ENCODE peak calls at places on chromosomes 3 and 15, in five cellular contexts. N is IMR-90, G is left lung, D is adrenal gland, V is OCI-LY7. K is an unnamed sample.
A peak's percentile ranks its signal among the peaks of the same experiment; 100 is the strongest.

GRCh38 chr3:71680588-71680987 is 44.6 kb downstream of the EIF4E3 start:
- DNase-seq in N (peak; percentile 79), V (no peak), D (no peak), G (no peak), K (no peak)

GRCh38 chr3:11154036-11154952 is at the start of gene HRH1:
- DNase-seq in D (no peak), G (peak; percentile 81), V (no peak), N (no peak), K (no peak)

GRCh38 chr3:113804701-113805100 is 33.9 kb upstream of the GRAMD1C start:
- DNase-seq in G (no peak), V (no peak), D (no peak), N (no peak), K (no peak)

GRCh38 chr15:63291507-63291906 is 14.1 kb downstream of the APH1B start:
- DNase-seq in G (no peak), D (no peak), N (peak; percentile 90), V (no peak), K (no peak)

GRCh38 chr3:170429050-170429449 is 10.4 kb downstream of the CLDN11 start:
- DNase-seq in V (no peak), D (no peak), N (no peak), G (no peak), K (no peak)

GRCh38 chr15:96312641-96313335 is 17.7 kb upstream of the NR2F2 start:
- DNase-seq in D (no peak), N (peak; percentile 52), G (no peak), V (no peak), K (no peak)

GRCh38 chr15:33201376-33202189 is 7.1 kb upstream of the FMN1 start:
- DNase-seq in G (peak; percentile 79), V (peak; percentile 50), D (peak; percentile 80), N (peak; percentile 20), K (peak; percentile 72)

GRCh38 chr3:140384876-140385275 is 293.0 kb upstream of the TRIM42 start:
- DNase-seq in N (no peak), D (peak; percentile 39), V (no peak), G (no peak), K (no peak)

GRCh38 chr3:146817705-146818104 is 212.6 kb upstream of the PLSCR5 start:
- DNase-seq in V (no peak), N (peak; percentile 16), D (no peak), G (no peak), K (no peak)

GRCh38 chr3:4717363-4717740 is 224.2 kb downstream of the ITPR1 start:
- DNase-seq in D (no peak), G (no peak), V (no peak), N (no peak), K (no peak)
- H3K27ac ChIP-seq in D (no peak overlapping the region), G (no peak overlapping the region), V (no peak overlapping the region), N (no peak overlapping the region), K (peak overlapping the region; percentile 26)

DNA sequence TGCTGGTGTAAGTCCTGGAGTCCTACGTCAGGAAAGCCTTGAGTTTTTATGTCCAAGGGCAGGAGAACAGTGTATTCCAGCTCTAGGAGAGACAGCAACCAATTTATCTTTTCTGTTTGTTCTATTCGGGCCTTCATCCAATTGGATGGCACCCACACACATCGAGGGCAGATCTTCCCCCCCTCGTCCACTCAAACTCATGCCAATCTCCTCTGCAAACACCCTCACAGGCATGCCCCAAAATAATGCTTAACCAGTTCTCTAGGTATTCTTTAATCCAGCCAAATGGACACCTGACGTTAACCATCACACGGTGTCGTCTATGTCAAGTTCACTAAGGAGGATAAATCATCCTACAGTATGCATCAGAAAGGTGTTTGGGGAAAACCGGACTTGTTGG is 102.5 kb upstream of the TRPM1 start:
- DNase-seq in N (no peak), V (no peak), G (no peak), D (no peak), K (no peak)
- H3K4me1 ChIP-seq in N (no peaks in the 10 kb centered on the region), V (peaks cover 18% of the 10 kb centered on the region), G (no peaks in the 10 kb centered on the region), D (no peaks in the 10 kb centered on the region), K (no peaks in the 10 kb centered on the region)

DNA sequence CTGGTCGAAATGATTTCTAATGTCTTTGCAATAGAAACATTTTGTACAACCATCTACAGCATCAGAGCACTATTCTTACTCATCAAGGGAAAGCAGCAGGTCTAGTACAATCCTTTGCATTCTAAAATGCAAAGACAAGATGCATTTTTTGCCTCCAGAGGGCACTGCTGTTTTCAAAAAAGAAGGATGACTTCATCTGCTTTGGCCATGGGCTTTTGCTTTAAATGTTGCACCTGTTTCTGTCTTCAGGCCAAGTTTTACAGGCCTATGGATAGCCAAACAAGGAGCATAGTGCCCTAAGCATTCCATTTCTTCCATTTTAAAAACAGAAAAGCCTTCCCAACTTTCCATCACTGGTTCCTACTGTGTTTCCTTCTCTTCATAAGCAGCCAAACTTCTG is 3.4 kb downstream of the PARP9 start:
- DNase-seq in N (peak; percentile 71), G (no peak), V (peak; percentile 83), D (peak; percentile 56), K (no peak)
- TF ChIP-seq CTCF in N (peak; percentile 68), G (peak; percentile 43), V (peak; percentile 82), D (peak; percentile 29), K (peak; percentile 58)

GRCh38 chr3:149970716-149971402 is at the start of gene PFN2:
- DNase-seq in N (peak; percentile 73), G (peak; percentile 87), D (peak; percentile 64), V (peak; percentile 41), K (peak; percentile 91)
- H3K27ac ChIP-seq in N (peak within 1 kb of the TSS; percentile 93), G (peak within 1 kb of the TSS; percentile 82), D (peak within 1 kb of the TSS; percentile 81), V (no peak within 1 kb of the TSS), K (peak within 1 kb of the TSS; percentile 93)

GRCh38 chr3:129557737-129558037 is 14.7 kb downstream of the H1-8 start:
- DNase-seq in N (no peak), G (peak; percentile 17), D (no peak), V (no peak), K (no peak)

GRCh38 chr3:129555616-129556357 is 12.8 kb downstream of the H1-8 start:
- DNase-seq in V (no peak), D (no peak), N (no peak), G (peak; percentile 60), K (peak; percentile 72)

GRCh38 chr3:129555176-129555575 is 12.2 kb downstream of the H1-8 start:
- DNase-seq in G (peak; percentile 70), N (no peak), V (no peak), D (no peak), K (no peak)

GRCh38 chr3:129556890-129557736 is 14.1 kb downstream of the H1-8 start:
- DNase-seq in N (no peak), V (no peak), G (peak; percentile 67), D (no peak), K (no peak)

GRCh38 chr3:129556358-129556695 is 13.4 kb downstream of the H1-8 start:
- DNase-seq in V (no peak), D (no peak), N (no peak), G (peak; percentile 65), K (no peak)
- H3K4me1 ChIP-seq in V (peaks cover 53% of the 10 kb centered on the region), D (peaks cover 51% of the 10 kb centered on the region), N (peaks cover 32% of the 10 kb centered on the region), G (peaks cover 21% of the 10 kb centered on the region), K (peaks cover 16% of the 10 kb centered on the region)

GRCh38 chr15:74808840-74809229 is 3.8 kb upstream of the LMAN1L start:
- DNase-seq in G (peak; percentile 8), N (no peak), D (no peak), V (no peak), K (no peak)
- TF ChIP-seq CTCF in G (no peak), N (no peak), D (no peak), V (peak; percentile 57), K (no peak)

DNA sequence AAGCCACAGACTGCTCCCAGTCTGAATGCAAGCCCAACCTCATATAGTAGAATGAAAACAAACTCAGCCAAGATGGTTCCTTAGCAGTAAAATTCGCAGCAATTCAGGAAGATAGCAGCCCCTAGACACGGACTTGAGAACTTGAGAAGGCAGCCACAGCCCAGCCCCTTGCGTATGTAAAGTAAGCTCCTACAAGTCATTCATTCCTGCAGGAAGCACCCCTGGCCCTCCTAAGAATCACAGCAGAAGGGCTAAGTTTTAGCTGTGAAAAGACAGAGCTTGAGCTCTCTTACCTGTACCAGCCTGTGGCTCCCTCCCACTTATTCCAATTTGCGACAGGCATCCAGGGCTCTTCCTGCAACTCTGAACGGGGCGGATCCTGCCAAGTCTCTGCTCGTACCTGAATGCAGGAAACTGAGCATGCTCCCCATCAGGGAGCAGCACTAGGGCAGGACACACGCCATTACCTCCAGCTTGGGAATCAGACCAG is 136.4 kb downstream of the MAGI1 start:
- DNase-seq in G (no peak), N (no peak), D (no peak), V (no peak), K (peak; percentile 74)
- H3K27ac ChIP-seq in G (no peak overlapping the region), N (no peak overlapping the region), D (no peak overlapping the region), V (no peak overlapping the region), K (no peak overlapping the region)

GRCh38 chr3:33577588-33577987 is 137.4 kb upstream of the UBP1 start:
- DNase-seq in N (no peak), D (no peak), V (no peak), G (no peak), K (no peak)

GRCh38 chr3:33578325-33579180 is 138.3 kb upstream of the UBP1 start:
- DNase-seq in G (no peak), V (no peak), D (no peak), N (peak; percentile 35), K (no peak)

GRCh38 chr3:33579181-33579510 is 138.9 kb downstream of the CLASP2 start:
- DNase-seq in D (no peak), V (no peak), N (no peak), G (no peak), K (no peak)

GRCh38 chr3:33575313-33575712 is 135.1 kb upstream of the UBP1 start:
- DNase-seq in G (no peak), D (no peak), V (no peak), N (no peak), K (no peak)

DNA sequence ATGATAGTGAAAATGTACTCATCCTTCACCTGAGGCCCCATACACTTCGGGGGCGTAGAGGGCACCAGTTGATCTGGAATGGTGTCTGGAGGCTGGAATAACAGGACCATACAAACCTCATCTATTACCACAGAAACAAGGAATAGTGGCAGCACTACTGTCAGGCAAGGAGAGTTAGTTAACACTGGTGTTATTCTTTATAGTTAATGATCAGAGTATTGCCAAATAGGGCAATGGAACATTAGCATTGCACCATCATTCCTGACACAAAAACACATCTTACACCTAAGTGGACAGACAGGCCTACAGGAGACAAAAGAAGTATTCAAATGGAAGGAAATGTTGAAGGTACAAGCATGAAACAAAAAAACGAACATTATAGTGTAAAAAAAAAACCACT is 137.0 kb upstream of the UBP1 start:
- DNase-seq in D (no peak), N (no peak), G (no peak), V (no peak), K (no peak)
- H3K4me1 ChIP-seq in D (peaks cover 3% of the 10 kb centered on the region), N (peaks cover 3% of the 10 kb centered on the region), G (no peaks in the 10 kb centered on the region), V (no peaks in the 10 kb centered on the region), K (no peaks in the 10 kb centered on the region)

K was measured in kidney.